ENCODE peak calls at places on chromosomes 3 and 15, in seven cellular contexts. Q is vagina, Z is HCT116, H is HepG2, P is GM23338, U is breast epithelium, S is Panc1. V is an unnamed sample.

GRCh38 chr3:24433838-24434591 is 60.6 kb downstream of the THRB start:
- DNase-seq in Q (no peak), Z (no peak), H (peak), P (no peak), U (no peak), S (no peak), V (no peak)

GRCh38 chr15:51191766-51192165 is 97.1 kb upstream of the TNFAIP8L3 start:
- DNase-seq in Q (no peak), Z (no peak), H (no peak), P (no peak), U (no peak), S (no peak), V (no peak)

GRCh38 chr15:62165029-62165792 is at the start of gene C2CD4B:
- DNase-seq in Q (no peak), Z (no peak), H (no peak), P (peak), U (peak), S (no peak), V (peak)

GRCh38 chr15:68022061-68022460 is 32.1 kb upstream of the PIAS1 start:
- DNase-seq in Q (peak), Z (no peak), H (no peak), P (no peak), U (no peak), S (no peak), V (no peak)

GRCh38 chr3:124126446-124127017 is 134.6 kb upstream of the ROPN1 start:
- DNase-seq in Q (no peak), Z (no peak), H (no peak), P (no peak), U (no peak), S (no peak), V (no peak)

GRCh38 chr15:27868828-27869404 is 230.2 kb downstream of the OCA2 start:
- DNase-seq in Q (peak), Z (no peak), H (no peak), P (no peak), U (no peak), S (no peak), V (no peak)

GRCh38 chr15:78284758-78285157 is 14.7 kb downstream of the SKIC8 start:
- DNase-seq in Q (no peak), Z (no peak), H (no peak), P (no peak), U (no peak), S (no peak), V (no peak)

GRCh38 chr3:195030791-195031321 is 240.1 kb downstream of the XXYLT1 start:
- DNase-seq in Q (no peak), Z (no peak), H (peak), P (no peak), U (no peak), S (no peak), V (no peak)

GRCh38 chr3:177610677-177611654 is 413.7 kb upstream of the TBL1XR1 start:
- DNase-seq in Q (no peak), Z (no peak), H (peak), P (peak), U (no peak), S (no peak), V (no peak)

GRCh38 chr3:52827441-52827840 is 3.0 kb downstream of the ITIH4 start:
- DNase-seq in Q (no peak), Z (no peak), H (no peak), P (no peak), U (no peak), S (no peak), V (no peak)

GRCh38 chr15:63369296-63369695 is 12.3 kb downstream of the CA12 start:
- DNase-seq in Q (no peak), Z (no peak), H (no peak), P (peak), U (no peak), S (no peak), V (peak)

GRCh38 chr3:157589168-157589567 is 86.0 kb upstream of the VEPH1 start:
- DNase-seq in Q (no peak), Z (no peak), H (no peak), P (no peak), U (no peak), S (no peak), V (no peak)

GRCh38 chr15:40338921-40339620 is 1.7 kb downstream of the CCDC9B start:
- DNase-seq in Q (no peak), Z (peak), H (peak), P (no peak), U (no peak), S (no peak), V (no peak)

GRCh38 chr3:39181408-39182335 is 10.7 kb downstream of the XIRP1 start:
- DNase-seq in Q (no peak), Z (no peak), H (no peak), P (no peak), U (no peak), S (no peak), V (no peak)

GRCh38 chr3:187165144-187165543 is 25.8 kb upstream of the RPL39L start:
- DNase-seq in Q (no peak), Z (peak), H (peak), P (peak), U (no peak), S (peak), V (no peak)

GRCh38 chr3:151421956-151422355 is 37.4 kb upstream of the P2RY12 start:
- DNase-seq in Q (no peak), Z (no peak), H (no peak), P (peak), U (no peak), S (no peak), V (no peak)

GRCh38 chr3:55206000-55206399 is 278.1 kb upstream of the LRTM1 start:
- DNase-seq in Q (no peak), Z (no peak), H (no peak), P (no peak), U (no peak), S (no peak), V (no peak)

GRCh38 chr15:42141795-42142667 is 14.4 kb downstream of the PLA2G4F start:
- DNase-seq in Q (no peak), Z (no peak), H (no peak), P (no peak), U (peak), S (no peak), V (peak)

GRCh38 chr3:13159890-13160289 is 86.7 kb upstream of the IQSEC1 start:
- DNase-seq in Q (no peak), Z (no peak), H (no peak), P (no peak), U (peak), S (no peak), V (no peak)

GRCh38 chr3:28680050-28680449 is 331.4 kb upstream of the AZI2 start:
- DNase-seq in Q (no peak), Z (no peak), H (no peak), P (no peak), U (no peak), S (no peak), V (no peak)

GRCh38 chr15:34047893-34048775 is 9.1 kb upstream of the AVEN start:
- DNase-seq in Q (no peak), Z (no peak), H (no peak), P (no peak), U (no peak), S (no peak), V (no peak)

GRCh38 chr3:38829404-38829803 is 13.4 kb upstream of the SCN10A start:
- DNase-seq in Q (no peak), Z (no peak), H (peak), P (no peak), U (no peak), S (no peak), V (no peak)

GRCh38 chr15:41992151-41992802 is 19.9 kb upstream of the EHD4 start:
- DNase-seq in Q (no peak), Z (no peak), H (no peak), P (no peak), U (peak), S (no peak), V (peak)

GRCh38 chr3:150922611-150923010 is 17.4 kb upstream of the MINDY4B start:
- DNase-seq in Q (no peak), Z (peak), H (no peak), P (peak), U (no peak), S (no peak), V (no peak)

GRCh38 chr3:133880287-133880686 is 15.4 kb downstream of the RAB6B start:
- DNase-seq in Q (no peak), Z (no peak), H (no peak), P (no peak), U (no peak), S (no peak), V (peak)

GRCh38 chr3:154095832-154096421 is 25.3 kb upstream of the ARHGEF26 start:
- DNase-seq in Q (no peak), Z (peak), H (peak), P (peak), U (no peak), S (no peak), V (no peak)

GRCh38 chr15:33915571-33916407 is 52.5 kb upstream of the CHRM5 start:
- DNase-seq in Q (no peak), Z (no peak), H (peak), P (peak), U (no peak), S (no peak), V (no peak)

GRCh38 chr3:142853270-142854163 is 35.4 kb downstream of the PCOLCE2 start:
- DNase-seq in Q (no peak), Z (peak), H (peak), P (no peak), U (no peak), S (no peak), V (no peak)

GRCh38 chr3:127585163-127585812 is 5.2 kb downstream of the TPRA1 start:
- DNase-seq in Q (no peak), Z (no peak), H (no peak), P (no peak), U (no peak), S (no peak), V (no peak)

GRCh38 chr3:73419179-73419803 is 205.4 kb downstream of the PDZRN3 start:
- DNase-seq in Q (no peak), Z (no peak), H (no peak), P (peak), U (no peak), S (no peak), V (no peak)

GRCh38 chr15:78810377-78811123 is 714 bp downstream of the ADAMTS7 start:
- DNase-seq in Q (no peak), Z (no peak), H (no peak), P (peak), U (no peak), S (no peak), V (peak)

GRCh38 chr3:4979401-4980228 is at the start of gene BHLHE40:
- DNase-seq in Q (no peak), Z (no peak), H (no peak), P (peak), U (no peak), S (no peak), V (peak)

GRCh38 chr3:4981160-4981687 is 2.0 kb downstream of the BHLHE40 start:
- DNase-seq in Q (no peak), Z (no peak), H (no peak), P (no peak), U (no peak), S (no peak), V (no peak)

GRCh38 chr3:4981688-4982494 is 2.7 kb downstream of the BHLHE40 start:
- DNase-seq in Q (no peak), Z (no peak), H (peak), P (peak), U (no peak), S (no peak), V (no peak)

GRCh38 chr3:4978966-4979400 is 254 bp upstream of the BHLHE40 start:
- DNase-seq in Q (no peak), Z (peak), H (peak), P (peak), U (peak), S (no peak), V (peak)

GRCh38 chr3:4980229-4981159 is 1.3 kb downstream of the BHLHE40 start:
- DNase-seq in Q (no peak), Z (peak), H (peak), P (peak), U (peak), S (no peak), V (peak)
- TF ChIP-seq POLR2AphosphoS5 in Q (peak), Z (peak), H (peak), P (no peak), U (peak), S (peak), V (peak)

GRCh38 chr15:95558131-95558530 is 772.4 kb upstream of the NR2F2 start:
- DNase-seq in Q (no peak), Z (peak), H (no peak), P (no peak), U (no peak), S (peak), V (no peak)

GRCh38 chr15:95557226-95558046 is 773.1 kb upstream of the NR2F2 start:
- DNase-seq in Q (no peak), Z (peak), H (peak), P (no peak), U (no peak), S (peak), V (no peak)

GRCh38 chr15:95561463-95561862 is 769.0 kb upstream of the NR2F2 start:
- DNase-seq in Q (no peak), Z (no peak), H (no peak), P (no peak), U (no peak), S (no peak), V (no peak)

GRCh38 chr15:95558916-95559315 is 771.6 kb upstream of the NR2F2 start:
- DNase-seq in Q (no peak), Z (no peak), H (no peak), P (no peak), U (no peak), S (no peak), V (no peak)

DNA sequence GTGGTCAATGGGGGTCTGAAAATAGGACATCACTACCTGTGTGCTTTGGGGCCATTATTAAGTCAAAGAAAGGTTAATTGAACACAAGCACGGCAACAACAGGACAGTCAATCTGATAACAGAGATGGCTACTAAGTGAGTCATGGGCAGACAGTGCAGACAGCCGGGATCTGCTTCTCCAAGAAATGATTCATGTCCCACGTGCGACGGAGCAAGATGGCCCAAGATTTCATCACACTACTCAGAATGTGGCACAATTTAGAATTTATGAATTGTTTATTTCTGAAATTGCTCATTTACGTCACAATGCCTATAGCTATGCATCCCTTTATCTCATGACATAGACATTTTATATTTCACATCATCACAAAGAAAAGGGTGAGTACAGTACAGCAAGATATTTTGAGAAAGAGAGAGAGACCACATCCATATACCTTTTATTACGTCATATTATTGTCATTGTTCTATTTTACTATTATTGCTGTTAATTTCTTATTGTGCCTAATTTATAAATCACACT is 770.6 kb upstream of the NR2F2 start:
- DNase-seq in Q (no peak), Z (peak), H (no peak), P (no peak), U (no peak), S (no peak), V (no peak)
- TF ChIP-seq POLR2AphosphoS5 in Q (no peak), Z (peak), H (no peak), P (no peak), U (no peak), S (no peak), V (no peak)

DNA sequence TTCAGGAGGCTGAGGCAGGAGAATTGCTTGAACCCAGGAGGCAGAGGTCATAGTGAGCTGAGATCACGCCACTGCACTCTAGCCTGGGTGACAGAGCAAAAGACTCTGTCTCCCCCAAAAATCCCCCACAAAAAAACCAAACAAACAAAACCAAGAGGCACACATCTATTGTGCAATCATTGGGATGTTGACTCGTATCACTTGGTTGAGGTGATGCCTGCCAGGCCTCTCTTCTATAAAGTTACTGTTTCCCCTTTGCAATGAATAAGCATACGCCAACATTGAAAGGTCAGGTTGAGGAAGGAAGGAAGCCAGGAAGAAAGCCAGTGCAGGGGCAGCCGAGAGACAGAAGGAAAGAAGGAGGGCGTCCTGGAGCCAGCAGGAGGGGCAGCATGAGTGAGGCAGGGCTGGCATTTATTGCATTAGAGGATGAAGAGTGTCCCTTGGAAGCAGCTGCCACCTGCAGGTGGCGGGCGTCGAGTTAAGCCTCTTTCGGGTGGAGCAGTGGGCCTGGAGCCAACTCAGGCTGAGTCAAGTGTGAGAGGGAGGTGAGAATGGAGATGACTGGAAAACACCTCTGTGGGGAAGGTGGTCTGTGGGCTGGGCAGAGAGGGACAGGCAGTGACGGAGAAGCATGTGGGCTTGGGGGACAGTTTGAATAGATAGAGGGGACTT is 8.3 kb upstream of the CSPG4 start:
- DNase-seq in Q (no peak), Z (peak), H (peak), P (peak), U (no peak), S (no peak), V (no peak)
- TF ChIP-seq POLR2AphosphoS5 in Q (no peak), Z (peak), H (no peak), P (no peak), U (no peak), S (no peak), V (no peak)

GRCh38 chr15:89749526-89749925 is 1.5 kb downstream of the MESP1 start:
- DNase-seq in Q (no peak), Z (no peak), H (no peak), P (no peak), U (no peak), S (no peak), V (no peak)
- TF ChIP-seq POLR2AphosphoS5 in Q (no peak), Z (no peak), H (no peak), P (no peak), U (no peak), S (no peak), V (no peak)

GRCh38 chr15:74373731-74374647 is 6.5 kb upstream of the CYP11A1 start:
- DNase-seq in Q (no peak), Z (peak), H (peak), P (peak), U (peak), S (no peak), V (peak)
- TF ChIP-seq POLR2AphosphoS5 in Q (no peak), Z (peak), H (peak), P (peak), U (no peak), S (no peak), V (peak)

V was measured in spleen.